ENCODE peak calls at places on chromosomes 1 and 21, in five cellular contexts. Q, M, Z, D and J are unnamed samples.

GRCh38 chr1:56806804-56807203 is 12.4 kb downstream of the FYB2 start:
- DNase-seq in Q (no peak), M (no peak), Z (no peak), D (no peak), J (no peak)

GRCh38 chr21:27674037-27674436 is 707.1 kb upstream of the ADAMTS5 start:
- DNase-seq in Q (no peak), M (no peak), Z (no peak), D (peak; percentile 77), J (no peak)

GRCh38 chr1:46547481-46548383 is 3.7 kb downstream of the KNCN start:
- DNase-seq in Q (no peak), M (no peak), Z (no peak), D (peak; percentile 60), J (no peak)

GRCh38 chr1:244953865-244954264 is 89.5 kb upstream of the HNRNPU start:
- DNase-seq in Q (no peak), M (no peak), Z (no peak), D (no peak), J (no peak)

GRCh38 chr1:185956881-185957280 is 222.7 kb downstream of the HMCN1 start:
- DNase-seq in Q (no peak), M (no peak), Z (no peak), D (no peak), J (no peak)

GRCh38 chr1:205228052-205228451 is 306 bp downstream of the TMCC2 start:
- DNase-seq in Q (no peak), M (no peak), Z (peak; percentile 34), D (no peak), J (no peak)

GRCh38 chr1:110672753-110673108 is 2.0 kb downstream of the KCNA3 start:
- DNase-seq in Q (no peak), M (peak; percentile 42), Z (no peak), D (no peak), J (no peak)

GRCh38 chr1:87182611-87183010 is 146.1 kb upstream of the LMO4 start:
- DNase-seq in Q (no peak), M (no peak), Z (no peak), D (no peak), J (no peak)

GRCh38 chr1:11550664-11551283 is 71.8 kb downstream of the DISP3 start:
- DNase-seq in Q (no peak), M (no peak), Z (peak; percentile 77), D (peak; percentile 77), J (no peak)